ENCODE peak calls at places on chromosomes 3 and 15, in four cellular contexts. One of them, this sample, is unnamed.

GRCh38 chr15:72231847-72232461 is 964 bp upstream of the PKM start:
- DNase-seq in brain microvascular endothelial cell: peak
- DNase-seq in AG04450: no peak
- DNase-seq in lower lobe of right lung: no peak
- DNase-seq in this sample: peak

GRCh38 chr3:194869482-194870169 is 183.9 kb downstream of the FAM43A start:
- DNase-seq in brain microvascular endothelial cell: peak
- DNase-seq in AG04450: peak
- DNase-seq in lower lobe of right lung: no peak
- DNase-seq in this sample: peak

GRCh38 chr15:68829068-68829467 is 8.4 kb upstream of the ANP32A start:
- DNase-seq in brain microvascular endothelial cell: peak
- DNase-seq in AG04450: no peak
- DNase-seq in lower lobe of right lung: no peak
- DNase-seq in this sample: peak

GRCh38 chr3:123621510-123622189 is 36.8 kb upstream of the HACD2 start:
- DNase-seq in brain microvascular endothelial cell: no peak
- DNase-seq in AG04450: no peak
- DNase-seq in lower lobe of right lung: no peak
- DNase-seq in this sample: no peak

GRCh38 chr3:195774917-195775316 is 36.8 kb downstream of the MUC4 start:
- DNase-seq in brain microvascular endothelial cell: peak
- DNase-seq in AG04450: no peak
- DNase-seq in lower lobe of right lung: peak
- DNase-seq in this sample: peak

GRCh38 chr15:27541581-27541980 is 557.5 kb downstream of the OCA2 start:
- DNase-seq in brain microvascular endothelial cell: no peak
- DNase-seq in AG04450: no peak
- DNase-seq in lower lobe of right lung: no peak
- DNase-seq in this sample: no peak

GRCh38 chr3:188400494-188401243 is 246.7 kb downstream of the LPP start:
- DNase-seq in brain microvascular endothelial cell: no peak
- DNase-seq in AG04450: no peak
- DNase-seq in lower lobe of right lung: no peak
- DNase-seq in this sample: no peak

GRCh38 chr3:190773948-190774347 is 88.5 kb downstream of the GMNC start:
- DNase-seq in brain microvascular endothelial cell: no peak
- DNase-seq in AG04450: no peak
- DNase-seq in lower lobe of right lung: no peak
- DNase-seq in this sample: no peak

GRCh38 chr3:158568784-158569183 is 2.2 kb upstream of the MLF1 start:
- DNase-seq in brain microvascular endothelial cell: no peak
- DNase-seq in AG04450: no peak
- DNase-seq in lower lobe of right lung: no peak
- DNase-seq in this sample: no peak

GRCh38 chr15:99054025-99054387 is 46.4 kb upstream of the PGPEP1L start:
- DNase-seq in brain microvascular endothelial cell: no peak
- DNase-seq in AG04450: no peak
- DNase-seq in lower lobe of right lung: no peak
- DNase-seq in this sample: no peak

GRCh38 chr15:72169921-72170611 is 27.5 kb downstream of the GRAMD2A start:
- DNase-seq in brain microvascular endothelial cell: no peak
- DNase-seq in AG04450: no peak
- DNase-seq in lower lobe of right lung: no peak
- DNase-seq in this sample: no peak

GRCh38 chr3:143328459-143328858 is 208.9 kb downstream of the CHST2 start:
- DNase-seq in brain microvascular endothelial cell: no peak
- DNase-seq in AG04450: no peak
- DNase-seq in lower lobe of right lung: no peak
- DNase-seq in this sample: no peak

GRCh38 chr3:27712136-27713065 is 9.7 kb downstream of the EOMES start:
- DNase-seq in brain microvascular endothelial cell: peak
- DNase-seq in AG04450: peak
- DNase-seq in lower lobe of right lung: peak
- DNase-seq in this sample: peak

GRCh38 chr3:117524890-117525289 is 815.3 kb downstream of the TUSC7 start:
- DNase-seq in brain microvascular endothelial cell: peak
- DNase-seq in AG04450: peak
- DNase-seq in lower lobe of right lung: no peak
- DNase-seq in this sample: peak

GRCh38 chr3:60742606-60743145 is 508.6 kb downstream of the FHIT start:
- DNase-seq in brain microvascular endothelial cell: peak
- DNase-seq in AG04450: no peak
- DNase-seq in lower lobe of right lung: no peak
- DNase-seq in this sample: peak

GRCh38 chr3:126527455-126528211 is 3.7 kb downstream of the CHST13 start:
- DNase-seq in brain microvascular endothelial cell: no peak
- DNase-seq in AG04450: no peak
- DNase-seq in lower lobe of right lung: peak
- DNase-seq in this sample: no peak

GRCh38 chr3:129112308-129113052 is 9.1 kb downstream of the RAB43 start:
- DNase-seq in brain microvascular endothelial cell: peak
- DNase-seq in AG04450: no peak
- DNase-seq in lower lobe of right lung: peak
- DNase-seq in this sample: peak

GRCh38 chr15:93266291-93266690 is 177.3 kb upstream of the RGMA start:
- DNase-seq in brain microvascular endothelial cell: no peak
- DNase-seq in AG04450: no peak
- DNase-seq in lower lobe of right lung: no peak
- DNase-seq in this sample: no peak

GRCh38 chr3:18579659-18580058 is 154.5 kb upstream of the SATB1 start:
- DNase-seq in brain microvascular endothelial cell: no peak
- DNase-seq in AG04450: no peak
- DNase-seq in lower lobe of right lung: no peak
- DNase-seq in this sample: no peak

GRCh38 chr3:181457190-181457589 is 254.5 kb upstream of the SOX2 start:
- DNase-seq in brain microvascular endothelial cell: no peak
- DNase-seq in AG04450: no peak
- DNase-seq in lower lobe of right lung: no peak
- DNase-seq in this sample: no peak

GRCh38 chr3:181457756-181458155 is 254.0 kb upstream of the SOX2 start:
- DNase-seq in brain microvascular endothelial cell: no peak
- DNase-seq in AG04450: no peak
- DNase-seq in lower lobe of right lung: no peak
- DNase-seq in this sample: no peak

GRCh38 chr3:181458857-181459256 is 252.9 kb upstream of the SOX2 start:
- DNase-seq in brain microvascular endothelial cell: no peak
- DNase-seq in AG04450: no peak
- DNase-seq in lower lobe of right lung: no peak
- DNase-seq in this sample: no peak

GRCh38 chr3:181455276-181455675 is 256.4 kb upstream of the SOX2 start:
- DNase-seq in brain microvascular endothelial cell: no peak
- DNase-seq in AG04450: no peak
- DNase-seq in lower lobe of right lung: no peak
- DNase-seq in this sample: no peak

DNA sequence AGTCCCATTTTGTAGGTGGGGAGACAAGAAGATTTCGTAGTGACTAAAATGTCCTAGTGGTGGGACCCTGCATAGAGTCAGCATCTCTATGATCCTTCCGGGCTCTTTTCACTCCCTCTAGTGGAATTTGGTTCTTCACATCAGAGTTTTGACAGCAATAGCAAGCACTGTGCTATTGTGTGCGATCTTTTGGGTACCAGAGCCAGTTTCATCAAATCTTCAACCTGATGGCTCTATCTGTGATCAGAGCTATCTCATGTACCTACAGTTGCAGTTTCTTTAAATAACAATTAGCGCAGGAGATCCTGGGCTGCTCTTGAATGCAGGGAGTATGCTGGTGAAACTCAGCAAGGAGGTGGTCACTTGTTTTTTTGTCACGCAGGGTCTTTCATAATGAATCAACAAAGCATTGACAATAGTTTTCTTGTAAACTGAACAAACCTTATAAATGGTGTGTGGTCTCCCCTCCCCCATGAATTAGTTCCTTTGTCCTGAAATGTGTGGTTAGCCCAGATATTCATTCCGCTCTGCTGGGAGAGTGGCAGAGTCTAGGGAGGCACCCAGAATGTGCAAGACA is 257.2 kb upstream of the SOX2 start:
- DNase-seq in brain microvascular endothelial cell: no peak
- DNase-seq in AG04450: no peak
- DNase-seq in lower lobe of right lung: no peak
- DNase-seq in this sample: no peak
- TF ChIP-seq CTCF in brain microvascular endothelial cell: peak
- TF ChIP-seq CTCF in AG04450: no peak
- TF ChIP-seq CTCF in lower lobe of right lung: no peak
- TF ChIP-seq CTCF in this sample: no peak

GRCh38 chr15:100221461-100222348 is 120.1 kb downstream of the ADAMTS17 start:
- DNase-seq in brain microvascular endothelial cell: no peak
- DNase-seq in AG04450: no peak
- DNase-seq in lower lobe of right lung: no peak
- DNase-seq in this sample: peak
- H3K4me3 ChIP-seq in brain microvascular endothelial cell: no peak
- H3K4me3 ChIP-seq in AG04450: no peak
- H3K4me3 ChIP-seq in lower lobe of right lung: no peak
- H3K4me3 ChIP-seq in this sample: no peak

GRCh38 chr15:70200511-70200991 is 102.8 kb upstream of the TLE3 start:
- DNase-seq in brain microvascular endothelial cell: no peak
- DNase-seq in AG04450: no peak
- DNase-seq in lower lobe of right lung: no peak
- DNase-seq in this sample: no peak

GRCh38 chr15:70199601-70200000 is 101.9 kb upstream of the TLE3 start:
- DNase-seq in brain microvascular endothelial cell: no peak
- DNase-seq in AG04450: no peak
- DNase-seq in lower lobe of right lung: no peak
- DNase-seq in this sample: no peak

GRCh38 chr15:70202756-70203155 is 105.0 kb upstream of the TLE3 start:
- DNase-seq in brain microvascular endothelial cell: no peak
- DNase-seq in AG04450: no peak
- DNase-seq in lower lobe of right lung: no peak
- DNase-seq in this sample: no peak

GRCh38 chr15:70200003-70200410 is 102.3 kb upstream of the TLE3 start:
- DNase-seq in brain microvascular endothelial cell: no peak
- DNase-seq in AG04450: no peak
- DNase-seq in lower lobe of right lung: no peak
- DNase-seq in this sample: no peak

DNA sequence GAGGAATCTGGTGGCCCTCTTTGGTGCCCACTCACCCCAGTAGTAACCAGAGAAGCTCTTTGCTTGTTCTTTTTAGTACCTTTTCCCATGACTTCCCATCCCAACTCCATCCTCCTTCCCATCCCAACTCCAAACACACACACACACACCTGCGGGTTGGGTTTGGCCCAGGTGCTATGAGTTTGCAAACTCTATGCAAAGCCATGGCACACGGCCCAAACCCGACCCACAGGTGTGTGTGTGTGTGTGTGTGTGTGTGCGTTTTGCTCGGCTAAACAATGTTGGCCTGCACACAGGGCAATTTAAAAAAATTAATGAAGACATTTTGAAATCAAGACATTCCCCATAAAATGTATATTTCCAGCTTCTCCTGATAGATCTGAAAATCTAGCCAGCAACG is 103.7 kb upstream of the TLE3 start:
- DNase-seq in brain microvascular endothelial cell: no peak
- DNase-seq in AG04450: no peak
- DNase-seq in lower lobe of right lung: no peak
- DNase-seq in this sample: no peak
- TF ChIP-seq CTCF in brain microvascular endothelial cell: no peak
- TF ChIP-seq CTCF in AG04450: no peak
- TF ChIP-seq CTCF in lower lobe of right lung: no peak
- TF ChIP-seq CTCF in this sample: no peak

DNA sequence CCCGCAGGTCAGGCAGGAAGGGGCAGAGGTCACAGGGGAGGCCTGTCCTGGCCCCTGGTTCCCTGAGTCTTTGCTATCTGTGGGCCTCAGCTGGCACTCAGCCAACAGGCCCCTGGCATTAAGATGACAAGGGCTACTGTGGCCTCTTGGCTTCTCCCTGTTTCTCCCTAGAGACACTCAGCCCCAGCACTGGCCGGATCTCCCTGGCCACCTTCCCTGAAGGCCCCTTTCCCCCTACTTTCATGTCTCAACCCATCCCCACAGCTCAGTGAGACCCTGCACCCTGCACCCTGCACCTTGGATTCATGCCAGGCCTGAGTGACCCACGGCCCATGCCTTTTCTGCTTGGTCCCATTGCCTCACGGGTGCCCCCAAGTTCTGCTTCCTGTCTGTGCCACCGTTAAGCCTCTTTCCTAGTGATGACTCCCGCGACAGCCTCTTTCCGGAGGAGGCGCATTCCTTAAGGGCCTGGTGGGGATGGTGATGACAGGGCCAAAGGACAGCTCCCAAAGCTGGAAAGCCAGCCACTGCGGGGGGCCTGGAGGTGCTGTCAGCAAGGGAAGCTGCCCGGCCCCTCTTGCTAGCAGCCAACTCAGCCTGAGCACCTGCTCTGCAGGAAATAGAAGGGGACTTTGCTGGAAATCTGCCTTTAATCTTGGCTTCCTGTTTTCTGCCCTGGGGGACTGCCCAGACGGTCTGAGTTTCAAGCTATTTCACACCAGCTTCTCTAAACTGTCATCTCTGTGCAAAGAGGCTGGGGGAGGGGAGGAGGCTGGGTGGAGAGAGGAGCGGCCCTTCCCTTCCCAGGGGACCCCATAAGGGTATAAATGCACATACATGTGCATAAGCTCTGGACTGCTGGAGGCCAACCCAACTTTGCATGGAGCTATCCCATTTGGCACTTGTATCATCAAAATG is 4.8 kb upstream of the CSK start:
- DNase-seq in brain microvascular endothelial cell: no peak
- DNase-seq in AG04450: no peak
- DNase-seq in lower lobe of right lung: no peak
- DNase-seq in this sample: no peak
- H3K4me3 ChIP-seq in brain microvascular endothelial cell: no peak
- H3K4me3 ChIP-seq in AG04450: no peak
- H3K4me3 ChIP-seq in lower lobe of right lung: no peak
- H3K4me3 ChIP-seq in this sample: no peak